ENCODE peak calls at places on chromosomes 3 and 15, in seven cellular contexts. One of them, this sample, is unnamed. For H3K4me1 and H3K27me3, the result is how much of the 10 kb centered on the place peaks cover.

GRCh38 chr15:40830884-40831283 is 2.4 kb upstream of the PPP1R14D start:
- DNase-seq in IMR-90: no peak
- DNase-seq in uterus: no peak
- DNase-seq in GM23248: no peak
- DNase-seq in neuronal stem cell: no peak
- DNase-seq in cardiac muscle cell: no peak
- DNase-seq in left ventricle myocardium inferior: no peak
- DNase-seq in this sample: no peak

GRCh38 chr3:141795311-141795710 is 32.1 kb downstream of the GRK7 start:
- DNase-seq in IMR-90: no peak
- DNase-seq in GM23248: peak
- DNase-seq in cardiac muscle cell: no peak
- DNase-seq in uterus: no peak
- DNase-seq in neuronal stem cell: no peak
- DNase-seq in left ventricle myocardium inferior: no peak
- DNase-seq in this sample: no peak

GRCh38 chr15:74302821-74303359 is 64.6 kb downstream of the CYP11A1 start:
- DNase-seq in uterus: no peak
- DNase-seq in neuronal stem cell: no peak
- DNase-seq in cardiac muscle cell: peak
- DNase-seq in IMR-90: no peak
- DNase-seq in GM23248: peak
- DNase-seq in left ventricle myocardium inferior: no peak
- DNase-seq in this sample: peak

GRCh38 chr15:31278544-31279220 is 48.0 kb upstream of the KLF13 start:
- DNase-seq in neuronal stem cell: no peak
- DNase-seq in left ventricle myocardium inferior: no peak
- DNase-seq in cardiac muscle cell: no peak
- DNase-seq in GM23248: no peak
- DNase-seq in IMR-90: no peak
- DNase-seq in uterus: peak
- DNase-seq in this sample: no peak

GRCh38 chr3:78978037-78978436 is 789.8 kb downstream of the ROBO1 start:
- DNase-seq in neuronal stem cell: no peak
- DNase-seq in GM23248: peak
- DNase-seq in IMR-90: peak
- DNase-seq in uterus: no peak
- DNase-seq in left ventricle myocardium inferior: no peak
- DNase-seq in cardiac muscle cell: peak
- DNase-seq in this sample: no peak

GRCh38 chr15:33547876-33548275 is 237.1 kb downstream of the RYR3 start:
- DNase-seq in neuronal stem cell: peak
- DNase-seq in left ventricle myocardium inferior: no peak
- DNase-seq in cardiac muscle cell: peak
- DNase-seq in GM23248: peak
- DNase-seq in IMR-90: peak
- DNase-seq in uterus: no peak
- DNase-seq in this sample: peak

GRCh38 chr3:129058441-129059194 is 2.0 kb upstream of the GP9 start:
- DNase-seq in left ventricle myocardium inferior: no peak
- DNase-seq in uterus: no peak
- DNase-seq in neuronal stem cell: no peak
- DNase-seq in GM23248: no peak
- DNase-seq in cardiac muscle cell: no peak
- DNase-seq in IMR-90: no peak
- DNase-seq in this sample: no peak

GRCh38 chr3:5585085-5585484 is 397.6 kb downstream of the EDEM1 start:
- DNase-seq in IMR-90: no peak
- DNase-seq in cardiac muscle cell: no peak
- DNase-seq in GM23248: no peak
- DNase-seq in left ventricle myocardium inferior: no peak
- DNase-seq in neuronal stem cell: no peak
- DNase-seq in uterus: no peak
- DNase-seq in this sample: no peak

GRCh38 chr3:141360888-141361598 is 7.3 kb upstream of the ZBTB38 start:
- DNase-seq in GM23248: peak
- DNase-seq in cardiac muscle cell: peak
- DNase-seq in left ventricle myocardium inferior: no peak
- DNase-seq in neuronal stem cell: peak
- DNase-seq in uterus: peak
- DNase-seq in IMR-90: peak
- DNase-seq in this sample: peak

GRCh38 chr15:28994142-28994829 is 108.5 kb downstream of the APBA2 start:
- DNase-seq in cardiac muscle cell: no peak
- DNase-seq in neuronal stem cell: no peak
- DNase-seq in uterus: no peak
- DNase-seq in GM23248: no peak
- DNase-seq in left ventricle myocardium inferior: no peak
- DNase-seq in IMR-90: no peak
- DNase-seq in this sample: no peak

GRCh38 chr3:196632033-196632751 is 7.3 kb upstream of the NRROS start:
- DNase-seq in neuronal stem cell: peak
- DNase-seq in GM23248: peak
- DNase-seq in left ventricle myocardium inferior: peak
- DNase-seq in IMR-90: peak
- DNase-seq in cardiac muscle cell: peak
- DNase-seq in uterus: peak
- DNase-seq in this sample: peak

GRCh38 chr15:66761723-66762595 is 59.9 kb downstream of the SMAD6 start:
- DNase-seq in GM23248: peak
- DNase-seq in cardiac muscle cell: peak
- DNase-seq in IMR-90: no peak
- DNase-seq in neuronal stem cell: no peak
- DNase-seq in left ventricle myocardium inferior: peak
- DNase-seq in uterus: no peak
- DNase-seq in this sample: no peak

GRCh38 chr15:52483712-52484111 is 45.0 kb downstream of the MYO5A start:
- DNase-seq in left ventricle myocardium inferior: no peak
- DNase-seq in IMR-90: peak
- DNase-seq in cardiac muscle cell: peak
- DNase-seq in uterus: no peak
- DNase-seq in neuronal stem cell: no peak
- DNase-seq in GM23248: peak
- DNase-seq in this sample: no peak

GRCh38 chr15:90864507-90864906 is 3.9 kb upstream of the FURIN start:
- DNase-seq in left ventricle myocardium inferior: no peak
- DNase-seq in IMR-90: no peak
- DNase-seq in neuronal stem cell: no peak
- DNase-seq in uterus: no peak
- DNase-seq in GM23248: no peak
- DNase-seq in cardiac muscle cell: no peak
- DNase-seq in this sample: no peak

GRCh38 chr3:11037966-11038365 is 45.4 kb downstream of the SLC6A1 start:
- DNase-seq in uterus: no peak
- DNase-seq in left ventricle myocardium inferior: no peak
- DNase-seq in GM23248: no peak
- DNase-seq in IMR-90: no peak
- DNase-seq in neuronal stem cell: no peak
- DNase-seq in cardiac muscle cell: no peak
- DNase-seq in this sample: no peak

GRCh38 chr3:69009559-69010410 is 3.7 kb downstream of the EOGT start:
- DNase-seq in IMR-90: peak
- DNase-seq in left ventricle myocardium inferior: no peak
- DNase-seq in neuronal stem cell: no peak
- DNase-seq in GM23248: peak
- DNase-seq in uterus: peak
- DNase-seq in cardiac muscle cell: peak
- DNase-seq in this sample: peak

GRCh38 chr3:41308119-41308518 is 108.8 kb downstream of the CTNNB1 start:
- DNase-seq in left ventricle myocardium inferior: no peak
- DNase-seq in cardiac muscle cell: no peak
- DNase-seq in GM23248: no peak
- DNase-seq in IMR-90: no peak
- DNase-seq in neuronal stem cell: no peak
- DNase-seq in uterus: no peak
- DNase-seq in this sample: no peak

GRCh38 chr3:124107491-124107890 is 115.6 kb upstream of the ROPN1 start:
- DNase-seq in IMR-90: no peak
- DNase-seq in uterus: no peak
- DNase-seq in cardiac muscle cell: no peak
- DNase-seq in neuronal stem cell: no peak
- DNase-seq in GM23248: peak
- DNase-seq in left ventricle myocardium inferior: no peak
- DNase-seq in this sample: no peak

GRCh38 chr3:67075295-67075694 is 77.2 kb downstream of the KBTBD8 start:
- DNase-seq in neuronal stem cell: no peak
- DNase-seq in uterus: no peak
- DNase-seq in IMR-90: no peak
- DNase-seq in cardiac muscle cell: no peak
- DNase-seq in GM23248: no peak
- DNase-seq in left ventricle myocardium inferior: no peak
- DNase-seq in this sample: no peak

GRCh38 chr3:101719604-101720185 is 4.7 kb upstream of the CEP97 start:
- DNase-seq in neuronal stem cell: no peak
- DNase-seq in cardiac muscle cell: peak
- DNase-seq in uterus: no peak
- DNase-seq in left ventricle myocardium inferior: no peak
- DNase-seq in IMR-90: no peak
- DNase-seq in GM23248: no peak
- DNase-seq in this sample: no peak

GRCh38 chr3:169662215-169663070 is 1.1 kb downstream of the MECOM start:
- DNase-seq in cardiac muscle cell: peak
- DNase-seq in left ventricle myocardium inferior: peak
- DNase-seq in IMR-90: peak
- DNase-seq in uterus: peak
- DNase-seq in neuronal stem cell: peak
- DNase-seq in GM23248: peak
- DNase-seq in this sample: peak

GRCh38 chr3:156218353-156218744 is 98.0 kb downstream of the KCNAB1 start:
- DNase-seq in uterus: no peak
- DNase-seq in GM23248: no peak
- DNase-seq in IMR-90: peak
- DNase-seq in neuronal stem cell: no peak
- DNase-seq in left ventricle myocardium inferior: no peak
- DNase-seq in cardiac muscle cell: no peak
- DNase-seq in this sample: no peak

GRCh38 chr3:43346990-43347749 is 60.8 kb downstream of the SNRK start:
- DNase-seq in IMR-90: peak
- DNase-seq in uterus: no peak
- DNase-seq in left ventricle myocardium inferior: no peak
- DNase-seq in GM23248: no peak
- DNase-seq in neuronal stem cell: no peak
- DNase-seq in cardiac muscle cell: no peak
- DNase-seq in this sample: no peak

GRCh38 chr3:190019840-190020239 is 100.9 kb downstream of the P3H2 start:
- DNase-seq in IMR-90: no peak
- DNase-seq in cardiac muscle cell: no peak
- DNase-seq in left ventricle myocardium inferior: no peak
- DNase-seq in uterus: no peak
- DNase-seq in GM23248: no peak
- DNase-seq in neuronal stem cell: no peak
- DNase-seq in this sample: no peak

GRCh38 chr3:35486295-35486694 is 153.0 kb upstream of the ARPP21 start:
- DNase-seq in GM23248: no peak
- DNase-seq in uterus: no peak
- DNase-seq in cardiac muscle cell: no peak
- DNase-seq in neuronal stem cell: no peak
- DNase-seq in IMR-90: no peak
- DNase-seq in left ventricle myocardium inferior: no peak
- DNase-seq in this sample: no peak
- H3K4me1 ChIP-seq in GM23248: under half
- H3K4me1 ChIP-seq in uterus: under half
- H3K4me1 ChIP-seq in cardiac muscle cell: under half
- H3K4me1 ChIP-seq in neuronal stem cell: under half
- H3K4me1 ChIP-seq in IMR-90: under half
- H3K4me1 ChIP-seq in left ventricle myocardium inferior: under half
- H3K4me1 ChIP-seq in this sample: under half

DNA sequence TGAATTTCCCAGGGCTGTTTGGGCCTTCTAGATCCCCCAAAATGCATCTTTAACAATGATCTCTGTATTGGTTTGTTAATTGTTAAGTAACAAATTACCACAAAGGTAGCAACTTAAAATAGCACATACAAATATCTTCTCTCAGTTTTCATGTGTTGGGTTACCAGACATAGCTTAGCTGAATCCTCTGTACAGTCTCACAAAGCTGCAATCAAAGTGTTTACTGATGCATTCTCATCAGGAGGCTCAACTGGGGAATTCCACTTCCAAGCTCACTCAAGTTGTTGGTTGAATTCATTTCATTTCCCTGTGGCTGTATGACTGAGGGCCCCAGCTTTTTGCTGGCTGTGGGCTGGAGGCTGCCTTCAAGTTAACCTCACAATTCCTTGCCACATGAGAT is 297.6 kb downstream of the RPLP1 start:
- DNase-seq in cardiac muscle cell: no peak
- DNase-seq in neuronal stem cell: no peak
- DNase-seq in left ventricle myocardium inferior: no peak
- DNase-seq in GM23248: no peak
- DNase-seq in IMR-90: no peak
- DNase-seq in uterus: no peak
- DNase-seq in this sample: no peak
- H3K27me3 ChIP-seq in cardiac muscle cell: under half
- H3K27me3 ChIP-seq in neuronal stem cell: under half
- H3K27me3 ChIP-seq in left ventricle myocardium inferior: half or more
- H3K27me3 ChIP-seq in GM23248: under half
- H3K27me3 ChIP-seq in IMR-90: under half
- H3K27me3 ChIP-seq in uterus: under half
- H3K27me3 ChIP-seq in this sample: under half

GRCh38 chr3:8824238-8824637 is 54.8 kb upstream of the OXTR start:
- DNase-seq in neuronal stem cell: no peak
- DNase-seq in uterus: no peak
- DNase-seq in IMR-90: peak
- DNase-seq in cardiac muscle cell: no peak
- DNase-seq in GM23248: peak
- DNase-seq in left ventricle myocardium inferior: no peak
- DNase-seq in this sample: no peak

GRCh38 chr3:8822141-8822540 is 52.7 kb upstream of the OXTR start:
- DNase-seq in neuronal stem cell: no peak
- DNase-seq in IMR-90: peak
- DNase-seq in left ventricle myocardium inferior: no peak
- DNase-seq in cardiac muscle cell: peak
- DNase-seq in uterus: no peak
- DNase-seq in GM23248: peak
- DNase-seq in this sample: no peak

GRCh38 chr3:8825153-8825825 is 55.9 kb upstream of the OXTR start:
- DNase-seq in IMR-90: no peak
- DNase-seq in uterus: no peak
- DNase-seq in left ventricle myocardium inferior: no peak
- DNase-seq in cardiac muscle cell: no peak
- DNase-seq in GM23248: no peak
- DNase-seq in neuronal stem cell: no peak
- DNase-seq in this sample: no peak

GRCh38 chr3:8827641-8828040 is 58.2 kb upstream of the OXTR start:
- DNase-seq in cardiac muscle cell: no peak
- DNase-seq in GM23248: no peak
- DNase-seq in uterus: no peak
- DNase-seq in left ventricle myocardium inferior: no peak
- DNase-seq in IMR-90: no peak
- DNase-seq in neuronal stem cell: no peak
- DNase-seq in this sample: no peak
- H3K4me3 ChIP-seq in cardiac muscle cell: no peak
- H3K4me3 ChIP-seq in GM23248: no peak
- H3K4me3 ChIP-seq in uterus: no peak
- H3K4me3 ChIP-seq in left ventricle myocardium inferior: no peak
- H3K4me3 ChIP-seq in IMR-90: no peak
- H3K4me3 ChIP-seq in neuronal stem cell: no peak
- H3K4me3 ChIP-seq in this sample: no peak

GRCh38 chr3:53166781-53167291 is 5.8 kb downstream of the PRKCD start:
- DNase-seq in neuronal stem cell: no peak
- DNase-seq in cardiac muscle cell: peak
- DNase-seq in uterus: peak
- DNase-seq in GM23248: peak
- DNase-seq in left ventricle myocardium inferior: peak
- DNase-seq in IMR-90: peak
- DNase-seq in this sample: no peak
- H3K4me1 ChIP-seq in neuronal stem cell: under half
- H3K4me1 ChIP-seq in cardiac muscle cell: under half
- H3K4me1 ChIP-seq in uterus: under half
- H3K4me1 ChIP-seq in GM23248: under half
- H3K4me1 ChIP-seq in left ventricle myocardium inferior: under half
- H3K4me1 ChIP-seq in IMR-90: under half
- H3K4me1 ChIP-seq in this sample: under half

This sample was measured in HAP-1.